ENCODE peak calls at places on chromosomes 5 and 9, in five cellular contexts. O is A549, N is EL, Q is body of pancreas, T is NCI-H1092. D is an unnamed sample.

GRCh38 chr9:77212801-77213200 is 35.5 kb downstream of the VPS13A start:
- DNase-seq in O (no peak), N (no peak), Q (no peak), T (no peak), D (no peak)

GRCh38 chr5:109656829-109657228 is 32.9 kb upstream of the MAN2A1 start:
- DNase-seq in O (no peak), N (peak; percentile 89), Q (peak; percentile 56), T (no peak), D (peak; percentile 41)

GRCh38 chr5:151683444-151683843 is 3.3 kb downstream of the SPARC start:
- DNase-seq in O (no peak), N (no peak), Q (no peak), T (no peak), D (no peak)

GRCh38 chr5:37735649-37736347 is 104.0 kb downstream of the GDNF start:
- DNase-seq in O (no peak), N (peak; percentile 21), Q (no peak), T (no peak), D (no peak)

GRCh38 chr5:178777557-178777956 is 47.1 kb upstream of the ZNF354A start:
- DNase-seq in O (no peak), N (no peak), Q (no peak), T (no peak), D (no peak)

GRCh38 chr5:76319673-76320072 is 83.4 kb upstream of the IQGAP2 start:
- DNase-seq in O (no peak), N (no peak), Q (no peak), T (no peak), D (no peak)

GRCh38 chr5:59450245-59450644 is 443.3 kb downstream of the PDE4D start:
- DNase-seq in O (peak; percentile 58), N (no peak), Q (no peak), T (no peak), D (no peak)

GRCh38 chr9:96612105-96612965 is 7.3 kb downstream of the CDC14B start:
- DNase-seq in O (peak; percentile 79), N (peak; percentile 85), Q (peak; percentile 68), T (peak; percentile 53), D (peak; percentile 30)

GRCh38 chr5:137220523-137220927 is 278.6 kb downstream of the SPOCK1 start:
- DNase-seq in O (peak; percentile 87), N (peak; percentile 89), Q (peak; percentile 30), T (no peak), D (no peak)

GRCh38 chr5:147752666-147753290 is 29.8 kb downstream of the JAKMIP2 start:
- DNase-seq in O (no peak), N (no peak), Q (no peak), T (no peak), D (no peak)

GRCh38 chr5:138833095-138833494 is 42.0 kb downstream of the LRRTM2 start:
- DNase-seq in O (no peak), N (no peak), Q (no peak), T (no peak), D (no peak)

GRCh38 chr5:82692826-82693225 is 384.4 kb downstream of the TMEM167A start:
- DNase-seq in O (no peak), N (no peak), Q (no peak), T (no peak), D (no peak)

GRCh38 chr5:156402387-156402921 is 75.5 kb downstream of the SGCD start:
- DNase-seq in O (peak; percentile 37), N (no peak), Q (no peak), T (no peak), D (no peak)

GRCh38 chr5:72818866-72819534 is 2.5 kb downstream of the TNPO1 start:
- DNase-seq in O (peak; percentile 78), N (peak; percentile 65), Q (peak; percentile 77), T (peak; percentile 22), D (peak; percentile 77)

GRCh38 chr5:90347462-90347861 is 62.1 kb downstream of the CETN3 start:
- DNase-seq in O (no peak), N (no peak), Q (no peak), T (no peak), D (no peak)

GRCh38 chr5:68137451-68138190 is 77.9 kb upstream of the PIK3R1 start:
- DNase-seq in O (no peak), N (peak; percentile 42), Q (no peak), T (no peak), D (no peak)

GRCh38 chr5:93022770-93023169 is 558.2 kb downstream of the NR2F1-AS1 start:
- DNase-seq in O (peak; percentile 4), N (no peak), Q (no peak), T (no peak), D (no peak)

GRCh38 chr5:55429707-55430253 is 105.0 kb downstream of the PLPP1 start:
- DNase-seq in O (no peak), N (no peak), Q (peak; percentile 45), T (no peak), D (peak; percentile 92)

GRCh38 chr5:153895266-153895665 is 143.4 kb downstream of the FAM114A2 start:
- DNase-seq in O (no peak), N (no peak), Q (no peak), T (no peak), D (no peak)

GRCh38 chr5:180391276-180391675 is 38.1 kb upstream of the GFPT2 start:
- DNase-seq in O (no peak), N (no peak), Q (no peak), T (no peak), D (no peak)

GRCh38 chr9:137697832-137698231 is 79.0 kb downstream of the EHMT1 start:
- DNase-seq in O (no peak), N (no peak), Q (no peak), T (no peak), D (no peak)

GRCh38 chr5:55176176-55176818 is 3.3 kb upstream of the CDC20B start:
- DNase-seq in O (peak; percentile 70), N (peak; percentile 75), Q (peak; percentile 81), T (peak; percentile 23), D (peak; percentile 76)

GRCh38 chr5:91301459-91301858 is 81.7 kb downstream of the ARRDC3 start:
- DNase-seq in O (peak; percentile 43), N (peak; percentile 27), Q (no peak), T (no peak), D (no peak)

GRCh38 chr5:16304846-16305245 is 125.3 kb upstream of the MARCHF11 start:
- DNase-seq in O (no peak), N (peak; percentile 54), Q (no peak), T (no peak), D (no peak)

GRCh38 chr9:110101531-110102161 is 106.3 kb downstream of the C9orf152 start:
- DNase-seq in O (no peak), N (no peak), Q (no peak), T (no peak), D (no peak)

GRCh38 chr9:74517188-74517587 is 20.1 kb downstream of the RORB start:
- DNase-seq in O (no peak), N (no peak), Q (no peak), T (no peak), D (no peak)

GRCh38 chr5:30041831-30042385 is 1151.6 kb upstream of the CDH6 start:
- DNase-seq in O (no peak), N (no peak), Q (no peak), T (no peak), D (no peak)

GRCh38 chr5:117633093-117633492 is 1058.5 kb upstream of the SEMA6A start:
- DNase-seq in O (no peak), N (no peak), Q (no peak), T (no peak), D (no peak)

GRCh38 chr5:1732238-1732880 is 67.3 kb downstream of the MRPL36 start:
- DNase-seq in O (peak; percentile 13), N (no peak), Q (no peak), T (no peak), D (peak; percentile 14)

GRCh38 chr9:114216081-114216480 is 60.7 kb downstream of the COL27A1 start:
- DNase-seq in O (no peak), N (peak; percentile 50), Q (peak; percentile 89), T (no peak), D (no peak)

GRCh38 chr5:14263700-14264099 is 120.6 kb downstream of the TRIO start:
- DNase-seq in O (no peak), N (no peak), Q (no peak), T (no peak), D (no peak)

GRCh38 chr9:114898741-114899140 is 31.6 kb downstream of the TNFSF8 start:
- DNase-seq in O (no peak), N (no peak), Q (peak; percentile 28), T (no peak), D (peak; percentile 38)

GRCh38 chr5:59221769-59222168 is 638.9 kb downstream of the RAB3C start:
- DNase-seq in O (no peak), N (no peak), Q (no peak), T (no peak), D (no peak)

GRCh38 chr9:113949206-113950078 is 73.3 kb downstream of the ZNF618 start:
- DNase-seq in O (no peak), N (no peak), Q (no peak), T (no peak), D (peak; percentile 14)

GRCh38 chr5:191949-192690 is 825 bp downstream of the LRRC14B start:
- DNase-seq in O (no peak), N (no peak), Q (no peak), T (no peak), D (no peak)

D was measured in colonic mucosa.